ENCODE peak calls at places on chromosomes 11 and 22, in five cellular contexts. X, I, D, M and L are unnamed samples.

GRCh38 chr11:363948-364761 is 5.1 kb upstream of the B4GALNT4 start:
- DNase-seq in X (no peak), I (peak), D (no peak), M (peak), L (peak)

GRCh38 chr11:66956689-66957290 is 1.4 kb downstream of the PC start:
- DNase-seq in X (peak), I (no peak), D (peak), M (peak), L (peak)

GRCh38 chr11:67472882-67473281 is 3.8 kb upstream of the TMEM134 start:
- DNase-seq in X (no peak), I (no peak), D (no peak), M (no peak), L (no peak)

GRCh38 chr11:19633276-19633675 is 79.4 kb upstream of the NAV2 start:
- DNase-seq in X (peak), I (no peak), D (no peak), M (no peak), L (no peak)

GRCh38 chr11:133947298-133947905 is 9.4 kb downstream of the IGSF9B start:
- DNase-seq in X (peak), I (no peak), D (peak), M (peak), L (peak)

GRCh38 chr11:124751741-124752470 is at the start of gene VSIG2:
- DNase-seq in X (no peak), I (no peak), D (no peak), M (no peak), L (no peak)

GRCh38 chr11:75204685-75205667 is 35.6 kb upstream of the TPBGL start:
- DNase-seq in X (peak), I (peak), D (peak), M (peak), L (peak)

GRCh38 chr11:3049430-3050243 is 7.6 kb downstream of the CARS1 start:
- DNase-seq in X (peak), I (peak), D (peak), M (peak), L (peak)

GRCh38 chr11:121476379-121477032 is 23.7 kb upstream of the SORL1-AS1 start:
- DNase-seq in X (no peak), I (no peak), D (no peak), M (peak), L (no peak)

GRCh38 chr11:44627911-44628729 is 62.7 kb downstream of the CD82 start:
- DNase-seq in X (peak), I (no peak), D (peak), M (no peak), L (no peak)

GRCh38 chr11:66985508-66986177 is 10.5 kb downstream of the C11orf86 start:
- DNase-seq in X (no peak), I (no peak), D (peak), M (no peak), L (no peak)

GRCh38 chr11:113773092-113773415 is 438 bp downstream of the ZW10 start:
- DNase-seq in X (peak), I (no peak), D (peak), M (no peak), L (peak)

GRCh38 chr11:19428206-19429001 is 187.7 kb upstream of the E2F8 start:
- DNase-seq in X (no peak), I (no peak), D (no peak), M (peak), L (no peak)

GRCh38 chr11:46918087-46918751 is at the start of gene LRP4:
- DNase-seq in X (peak), I (no peak), D (peak), M (no peak), L (no peak)

GRCh38 chr22:26559961-26560575 is 29.9 kb downstream of the TPST2 start:
- DNase-seq in X (no peak), I (no peak), D (no peak), M (no peak), L (no peak)

GRCh38 chr11:10728154-10728553 is 22.9 kb upstream of the CTR9 start:
- DNase-seq in X (no peak), I (no peak), D (no peak), M (no peak), L (no peak)

GRCh38 chr11:57430946-57431345 is 4.0 kb upstream of the SLC43A3 start:
- DNase-seq in X (no peak), I (no peak), D (no peak), M (no peak), L (no peak)

GRCh38 chr22:48337957-48338792 is 1489.5 kb downstream of the BRD1 start:
- DNase-seq in X (no peak), I (no peak), D (no peak), M (no peak), L (no peak)
- H3K4me3 ChIP-seq in X (no peak), I (no peak), D (no peak), M (no peak), L (no peak)

DNA sequence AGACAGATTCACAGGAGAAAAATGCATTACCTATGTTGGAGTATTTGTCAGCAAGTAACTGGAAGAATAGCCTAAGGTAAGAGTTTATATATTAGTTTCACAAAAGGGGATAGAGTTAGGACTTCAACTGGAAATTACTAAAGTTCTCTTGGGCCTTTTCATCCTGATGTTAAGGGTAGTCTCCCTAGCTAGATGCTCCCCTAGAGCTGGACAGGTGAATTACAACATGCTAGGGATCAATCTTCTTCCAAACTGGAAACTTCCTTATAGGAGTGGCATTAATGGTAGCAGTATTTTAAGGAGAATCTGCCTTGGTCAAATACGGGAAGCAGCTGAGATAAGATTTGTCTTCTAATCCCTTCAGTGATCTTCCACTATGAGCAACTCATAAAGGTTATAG is 632.8 kb upstream of the RAG2 start:
- DNase-seq in X (no peak), I (no peak), D (no peak), M (no peak), L (no peak)
- TF ChIP-seq CTCF in X (no peak), I (no peak), D (no peak), M (peak), L (no peak)

GRCh38 chr11:97336064-97336463 is 946.3 kb downstream of the JRKL start:
- DNase-seq in X (no peak), I (no peak), D (no peak), M (no peak), L (no peak)
- H3K4me3 ChIP-seq in X (no peak), I (no peak), D (no peak), M (no peak), L (no peak)

GRCh38 chr11:7525424-7525823 is 11.6 kb downstream of the PPFIBP2 start:
- DNase-seq in X (no peak), I (no peak), D (no peak), M (no peak), L (no peak)
- TF ChIP-seq CTCF in X (no peak), I (no peak), D (no peak), M (no peak), L (no peak)

DNA sequence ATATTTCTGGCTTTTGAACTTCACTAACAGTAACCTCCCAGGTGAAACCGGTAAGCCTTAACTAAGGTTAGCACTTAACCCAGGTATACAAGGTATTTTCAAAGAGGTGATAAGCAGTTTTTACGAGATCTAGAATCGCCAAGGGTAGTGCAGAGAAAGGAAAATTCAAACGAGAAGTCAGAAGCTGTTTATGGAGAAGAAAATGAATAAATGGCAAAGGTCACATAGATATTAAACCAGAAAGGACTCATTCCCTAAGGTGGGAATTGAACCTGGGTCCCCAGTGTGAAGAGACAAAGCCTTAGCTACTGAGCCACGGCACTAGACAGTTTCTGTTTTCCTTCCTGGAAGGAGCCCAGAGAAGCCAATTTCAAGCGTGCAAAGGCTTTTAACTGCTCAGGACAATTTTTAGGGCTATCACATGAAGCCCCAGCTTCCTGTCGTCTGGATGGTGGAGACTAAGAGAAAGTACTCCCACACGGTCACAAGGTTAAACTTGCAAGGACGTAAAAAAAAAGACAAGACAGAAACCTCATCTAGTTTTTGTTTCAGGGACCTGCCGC is 5.7 kb upstream of the C1QTNF6 start:
- DNase-seq in X (peak), I (no peak), D (peak), M (peak), L (peak)
- H3K4me3 ChIP-seq in X (no peak), I (no peak), D (no peak), M (no peak), L (no peak)

GRCh38 chr11:55942785-55943392 is 6.7 kb upstream of the OR5I1 start:
- DNase-seq in X (peak), I (peak), D (no peak), M (peak), L (no peak)
- TF ChIP-seq CTCF in X (peak), I (peak), D (peak), M (peak), L (peak)

GRCh38 chr22:17777005-17777716 is 2.9 kb upstream of the BID start:
- DNase-seq in X (no peak), I (no peak), D (peak), M (no peak), L (no peak)
- H3K4me3 ChIP-seq in X (no peak), I (peak), D (peak), M (no peak), L (no peak)

DNA sequence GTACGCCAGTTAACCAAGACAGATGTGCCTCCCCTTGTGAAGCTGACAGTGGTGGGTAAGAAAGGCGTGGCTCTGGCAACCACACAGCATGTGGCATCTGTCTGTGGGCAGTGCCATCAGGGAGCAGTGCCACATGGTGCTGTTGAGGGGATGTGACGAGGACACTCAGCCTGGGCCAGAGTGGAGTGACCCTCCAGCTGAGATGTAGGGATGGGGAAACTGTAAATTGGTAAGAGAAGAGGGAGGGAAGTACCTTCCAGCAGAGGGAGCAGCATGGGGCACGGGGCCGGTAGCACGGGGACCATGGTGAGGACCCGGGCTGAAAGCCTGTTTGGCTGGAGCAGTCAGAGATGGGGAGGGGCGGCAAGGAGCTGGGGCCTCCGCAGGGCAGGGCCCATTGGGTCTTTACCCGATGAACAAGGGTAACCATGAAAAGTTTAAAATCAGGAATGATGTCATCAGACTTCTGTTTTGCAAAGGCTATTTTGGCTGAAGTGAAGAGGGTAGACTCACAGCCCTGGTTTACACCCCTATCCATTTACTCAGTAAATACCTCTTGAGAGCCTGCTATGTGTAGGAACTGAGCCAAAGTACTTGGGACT is 10.4 kb downstream of the TMPRSS6 start:
- DNase-seq in X (no peak), I (no peak), D (no peak), M (no peak), L (no peak)
- TF ChIP-seq CTCF in X (peak), I (no peak), D (no peak), M (peak), L (peak)

DNA sequence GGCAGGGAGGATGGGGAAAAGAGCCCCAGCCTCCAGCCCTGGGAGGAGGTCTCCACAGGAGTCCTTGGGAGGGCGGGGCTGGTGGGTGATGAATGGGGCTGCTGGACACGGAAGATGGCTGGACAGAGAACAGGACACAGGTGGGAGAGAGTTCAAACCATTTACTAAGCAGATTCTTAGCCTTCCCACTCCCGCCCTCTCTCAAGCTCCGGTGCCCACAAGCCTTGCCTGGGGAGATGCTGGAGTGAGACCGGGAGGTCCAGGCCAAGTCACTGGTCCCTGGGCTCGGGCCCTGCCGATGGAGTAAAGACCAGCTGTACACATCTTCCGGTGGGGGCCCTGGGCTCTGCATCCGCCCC is 1.4 kb downstream of the CLDN5 start:
- DNase-seq in X (no peak), I (no peak), D (no peak), M (no peak), L (no peak)
- H3K4me3 ChIP-seq in X (no peak), I (no peak), D (peak), M (no peak), L (no peak)